ENCODE peak calls at places on chromosomes 3 and 15, in seven cellular contexts. One of them, this sample, is unnamed.

GRCh38 chr15:48090666-48091065 is 30.1 kb upstream of the SLC24A5 start:
- DNase-seq in fibroblast of pulmonary artery: no peak
- DNase-seq in cardiac muscle cell: no peak
- DNase-seq in HFF-Myc: no peak
- DNase-seq in lung: no peak
- DNase-seq in keratinocyte: no peak
- DNase-seq in AG09309: no peak
- DNase-seq in this sample: no peak

GRCh38 chr15:41827290-41827879 is 507 bp upstream of the JMJD7 start:
- DNase-seq in fibroblast of pulmonary artery: no peak
- DNase-seq in cardiac muscle cell: no peak
- DNase-seq in HFF-Myc: no peak
- DNase-seq in lung: no peak
- DNase-seq in keratinocyte: no peak
- DNase-seq in AG09309: no peak
- DNase-seq in this sample: no peak

GRCh38 chr3:135368316-135368715 is 573.3 kb downstream of the EPHB1 start:
- DNase-seq in fibroblast of pulmonary artery: no peak
- DNase-seq in cardiac muscle cell: no peak
- DNase-seq in HFF-Myc: no peak
- DNase-seq in lung: no peak
- DNase-seq in keratinocyte: no peak
- DNase-seq in AG09309: no peak
- DNase-seq in this sample: no peak

GRCh38 chr3:132536442-132537153 is 60.5 kb upstream of the ACKR4 start:
- DNase-seq in fibroblast of pulmonary artery: peak
- DNase-seq in cardiac muscle cell: no peak
- DNase-seq in HFF-Myc: no peak
- DNase-seq in lung: no peak
- DNase-seq in keratinocyte: no peak
- DNase-seq in AG09309: no peak
- DNase-seq in this sample: no peak

GRCh38 chr3:179512398-179512797 is 50.3 kb upstream of the ACTL6A start:
- DNase-seq in fibroblast of pulmonary artery: no peak
- DNase-seq in cardiac muscle cell: no peak
- DNase-seq in HFF-Myc: no peak
- DNase-seq in lung: no peak
- DNase-seq in keratinocyte: no peak
- DNase-seq in AG09309: no peak
- DNase-seq in this sample: no peak

GRCh38 chr3:137946341-137946973 is 63.5 kb upstream of the CLDN18 start:
- DNase-seq in fibroblast of pulmonary artery: peak
- DNase-seq in cardiac muscle cell: peak
- DNase-seq in HFF-Myc: peak
- DNase-seq in lung: peak
- DNase-seq in keratinocyte: peak
- DNase-seq in AG09309: peak
- DNase-seq in this sample: peak

GRCh38 chr3:159029306-159030026 is 227.6 kb downstream of the MFSD1 start:
- DNase-seq in fibroblast of pulmonary artery: no peak
- DNase-seq in cardiac muscle cell: no peak
- DNase-seq in HFF-Myc: no peak
- DNase-seq in lung: no peak
- DNase-seq in keratinocyte: no peak
- DNase-seq in AG09309: no peak
- DNase-seq in this sample: no peak

GRCh38 chr3:62803276-62803675 is 71.9 kb downstream of the CADPS start:
- DNase-seq in fibroblast of pulmonary artery: no peak
- DNase-seq in cardiac muscle cell: no peak
- DNase-seq in HFF-Myc: no peak
- DNase-seq in lung: no peak
- DNase-seq in keratinocyte: no peak
- DNase-seq in AG09309: no peak
- DNase-seq in this sample: no peak

GRCh38 chr3:106309274-106309673 is 440.5 kb upstream of the CBLB start:
- DNase-seq in fibroblast of pulmonary artery: no peak
- DNase-seq in cardiac muscle cell: no peak
- DNase-seq in HFF-Myc: no peak
- DNase-seq in lung: no peak
- DNase-seq in keratinocyte: no peak
- DNase-seq in AG09309: no peak
- DNase-seq in this sample: no peak

GRCh38 chr3:53975382-53975781 is 83.7 kb upstream of the SELENOK start:
- DNase-seq in fibroblast of pulmonary artery: no peak
- DNase-seq in cardiac muscle cell: no peak
- DNase-seq in HFF-Myc: no peak
- DNase-seq in lung: no peak
- DNase-seq in keratinocyte: no peak
- DNase-seq in AG09309: no peak
- DNase-seq in this sample: no peak

GRCh38 chr15:63306480-63307073 is 29.2 kb downstream of the APH1B start:
- DNase-seq in fibroblast of pulmonary artery: no peak
- DNase-seq in cardiac muscle cell: no peak
- DNase-seq in HFF-Myc: no peak
- DNase-seq in lung: no peak
- DNase-seq in keratinocyte: no peak
- DNase-seq in AG09309: no peak
- DNase-seq in this sample: no peak
- H3K4me3 ChIP-seq in fibroblast of pulmonary artery: no peak
- H3K4me3 ChIP-seq in cardiac muscle cell: no peak
- H3K4me3 ChIP-seq in HFF-Myc: no peak
- H3K4me3 ChIP-seq in lung: no peak
- H3K4me3 ChIP-seq in keratinocyte: no peak
- H3K4me3 ChIP-seq in AG09309: no peak
- H3K4me3 ChIP-seq in this sample: no peak

GRCh38 chr15:63020128-63020527 is 22.4 kb upstream of the TPM1 start:
- DNase-seq in fibroblast of pulmonary artery: no peak
- DNase-seq in cardiac muscle cell: no peak
- DNase-seq in HFF-Myc: no peak
- DNase-seq in lung: no peak
- DNase-seq in keratinocyte: no peak
- DNase-seq in AG09309: no peak
- DNase-seq in this sample: no peak

GRCh38 chr15:63022663-63023062 is 19.9 kb upstream of the TPM1 start:
- DNase-seq in fibroblast of pulmonary artery: no peak
- DNase-seq in cardiac muscle cell: no peak
- DNase-seq in HFF-Myc: no peak
- DNase-seq in lung: no peak
- DNase-seq in keratinocyte: no peak
- DNase-seq in AG09309: no peak
- DNase-seq in this sample: no peak

GRCh38 chr15:63022181-63022580 is 20.4 kb upstream of the TPM1 start:
- DNase-seq in fibroblast of pulmonary artery: no peak
- DNase-seq in cardiac muscle cell: no peak
- DNase-seq in HFF-Myc: no peak
- DNase-seq in lung: no peak
- DNase-seq in keratinocyte: no peak
- DNase-seq in AG09309: no peak
- DNase-seq in this sample: no peak

GRCh38 chr15:63019539-63020109 is 22.9 kb upstream of the TPM1 start:
- DNase-seq in fibroblast of pulmonary artery: peak
- DNase-seq in cardiac muscle cell: peak
- DNase-seq in HFF-Myc: peak
- DNase-seq in lung: no peak
- DNase-seq in keratinocyte: peak
- DNase-seq in AG09309: no peak
- DNase-seq in this sample: peak

GRCh38 chr15:63021031-63021430 is 21.5 kb upstream of the TPM1 start:
- DNase-seq in fibroblast of pulmonary artery: no peak
- DNase-seq in cardiac muscle cell: no peak
- DNase-seq in HFF-Myc: no peak
- DNase-seq in lung: no peak
- DNase-seq in keratinocyte: no peak
- DNase-seq in AG09309: no peak
- DNase-seq in this sample: no peak
- TF ChIP-seq CTCF in fibroblast of pulmonary artery: no peak
- TF ChIP-seq CTCF in cardiac muscle cell: no peak
- TF ChIP-seq CTCF in HFF-Myc: no peak
- TF ChIP-seq CTCF in lung: no peak
- TF ChIP-seq CTCF in keratinocyte: no peak
- TF ChIP-seq CTCF in AG09309: no peak
- TF ChIP-seq CTCF in this sample: no peak

DNA sequence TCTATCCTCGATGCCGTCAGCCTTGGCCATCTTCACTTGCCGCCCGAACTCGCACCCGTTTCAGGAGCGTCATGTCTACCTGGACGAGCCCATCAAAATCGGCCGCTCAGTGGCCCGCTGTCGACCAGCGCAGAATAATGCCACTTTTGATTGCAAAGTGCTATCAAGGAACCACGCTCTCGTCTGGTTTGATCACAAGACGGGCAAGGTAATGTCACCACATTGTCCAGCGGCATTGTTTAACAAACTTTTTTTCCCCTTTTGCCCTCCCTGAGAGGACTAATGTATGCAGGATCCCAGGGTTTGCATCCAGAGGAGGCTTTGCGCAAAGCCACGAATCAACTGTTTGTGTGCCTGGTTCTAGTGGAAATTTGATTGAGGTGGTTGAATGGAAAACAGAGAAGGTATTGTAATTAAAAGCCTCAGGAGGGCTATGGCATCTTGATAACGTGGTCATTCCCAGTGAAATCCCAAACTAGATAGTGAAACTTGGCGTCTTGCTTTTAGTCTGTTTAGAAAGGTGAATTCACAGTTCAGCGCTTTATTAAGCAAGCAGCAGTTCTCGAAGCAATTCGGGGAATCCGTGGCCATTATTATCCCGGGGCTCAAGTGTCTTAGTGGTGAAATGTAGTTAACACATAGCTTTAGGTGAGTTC is 1.7 kb downstream of the SLMAP start:
- DNase-seq in fibroblast of pulmonary artery: peak
- DNase-seq in cardiac muscle cell: no peak
- DNase-seq in HFF-Myc: no peak
- DNase-seq in lung: no peak
- DNase-seq in keratinocyte: no peak
- DNase-seq in AG09309: no peak
- DNase-seq in this sample: peak
- H3K4me3 ChIP-seq in fibroblast of pulmonary artery: peak
- H3K4me3 ChIP-seq in cardiac muscle cell: peak
- H3K4me3 ChIP-seq in HFF-Myc: peak
- H3K4me3 ChIP-seq in lung: peak
- H3K4me3 ChIP-seq in keratinocyte: peak
- H3K4me3 ChIP-seq in AG09309: peak
- H3K4me3 ChIP-seq in this sample: peak

DNA sequence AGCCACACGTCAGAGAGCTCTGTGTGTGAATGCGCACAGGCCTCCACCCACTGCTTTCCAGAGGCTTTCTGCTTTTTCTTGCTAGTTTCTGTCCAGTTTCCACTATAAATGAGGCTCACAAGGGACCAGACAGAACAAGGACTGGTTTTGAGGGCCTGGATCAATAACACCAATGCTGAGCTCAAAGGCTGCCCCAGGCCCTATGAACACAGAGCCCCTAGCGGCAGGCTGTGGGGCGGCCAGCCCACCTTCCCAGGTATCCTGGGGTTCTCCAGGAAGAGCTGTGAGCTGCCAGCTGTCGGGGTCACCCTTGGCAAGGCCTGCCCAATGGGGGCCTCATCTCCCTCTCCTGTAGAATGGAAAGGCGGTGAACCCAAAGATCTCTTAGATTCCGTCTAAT is 2.2 kb upstream of the ITIH3 start:
- DNase-seq in fibroblast of pulmonary artery: no peak
- DNase-seq in cardiac muscle cell: no peak
- DNase-seq in HFF-Myc: no peak
- DNase-seq in lung: no peak
- DNase-seq in keratinocyte: no peak
- DNase-seq in AG09309: no peak
- DNase-seq in this sample: no peak
- TF ChIP-seq CTCF in fibroblast of pulmonary artery: no peak
- TF ChIP-seq CTCF in cardiac muscle cell: peak
- TF ChIP-seq CTCF in HFF-Myc: peak
- TF ChIP-seq CTCF in lung: no peak
- TF ChIP-seq CTCF in keratinocyte: no peak
- TF ChIP-seq CTCF in AG09309: no peak
- TF ChIP-seq CTCF in this sample: peak

GRCh38 chr3:157356541-157356940 is 80.1 kb upstream of the PTX3 start:
- DNase-seq in fibroblast of pulmonary artery: no peak
- DNase-seq in cardiac muscle cell: no peak
- DNase-seq in HFF-Myc: no peak
- DNase-seq in lung: no peak
- DNase-seq in keratinocyte: no peak
- DNase-seq in AG09309: no peak
- DNase-seq in this sample: no peak
- H3K4me3 ChIP-seq in fibroblast of pulmonary artery: no peak
- H3K4me3 ChIP-seq in cardiac muscle cell: no peak
- H3K4me3 ChIP-seq in HFF-Myc: no peak
- H3K4me3 ChIP-seq in lung: no peak
- H3K4me3 ChIP-seq in keratinocyte: no peak
- H3K4me3 ChIP-seq in AG09309: no peak
- H3K4me3 ChIP-seq in this sample: no peak

DNA sequence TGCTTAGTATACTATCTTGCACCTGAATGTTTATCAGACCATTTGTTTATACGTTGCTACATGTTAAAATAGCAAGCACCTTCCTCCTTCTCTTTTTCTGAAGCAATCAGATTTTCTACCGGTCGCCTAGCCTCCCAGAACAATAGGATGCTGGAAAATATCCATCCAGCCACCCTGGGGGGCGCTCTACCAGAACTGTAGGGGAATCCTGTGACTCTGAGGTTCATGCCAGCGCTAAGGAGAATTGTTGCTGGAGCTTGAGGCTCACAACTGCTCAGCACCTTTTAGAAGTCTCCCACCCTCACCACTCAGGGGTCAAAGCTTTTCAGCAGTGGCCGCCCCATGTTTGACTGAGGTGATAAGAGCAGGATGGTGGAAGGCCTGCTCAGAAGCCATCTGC is 27.5 kb downstream of the SQOR start:
- DNase-seq in fibroblast of pulmonary artery: no peak
- DNase-seq in cardiac muscle cell: no peak
- DNase-seq in HFF-Myc: no peak
- DNase-seq in lung: no peak
- DNase-seq in keratinocyte: no peak
- DNase-seq in AG09309: no peak
- DNase-seq in this sample: no peak
- TF ChIP-seq CTCF in fibroblast of pulmonary artery: no peak
- TF ChIP-seq CTCF in cardiac muscle cell: no peak
- TF ChIP-seq CTCF in HFF-Myc: no peak
- TF ChIP-seq CTCF in lung: no peak
- TF ChIP-seq CTCF in keratinocyte: no peak
- TF ChIP-seq CTCF in AG09309: no peak
- TF ChIP-seq CTCF in this sample: no peak

This sample was measured in astrocyte of the spinal cord.